ENCODE peak calls at places on chromosomes 13 and 19, in eight cellular contexts. U is upper lobe of right lung; L is H9; P is fibroblast of lung; Y is cardiac muscle cell; D is CD4-positive, alpha-beta memory T cell; F is aorta; Q is heart left ventricle. A is an unnamed sample.
A peak's percentile ranks its signal among the peaks of the same experiment; 100 is the strongest.

GRCh38 chr13:102771298-102772041 is 2.1 kb downstream of the TEX30 start:
- DNase-seq in U (no peak), L (no peak), P (no peak), Y (no peak), D (no peak), F (no peak), Q (no peak), A (no peak)

GRCh38 chr19:58560007-58560887 is 1.8 kb upstream of the UBE2M start:
- DNase-seq in U (peak; percentile 53), L (no peak), P (no peak), Y (no peak), D (no peak), F (no peak), Q (no peak), A (peak; percentile 30)

GRCh38 chr13:54614729-54615128 is 1586.1 kb downstream of the OLFM4 start:
- DNase-seq in U (no peak), L (no peak), P (no peak), Y (no peak), D (no peak), F (no peak), Q (no peak), A (no peak)

GRCh38 chr13:86000546-86000945 is 201.3 kb upstream of the SLITRK6 start:
- DNase-seq in U (no peak), L (no peak), P (no peak), Y (no peak), D (no peak), F (no peak), Q (no peak), A (no peak)

GRCh38 chr13:25844559-25845434 is 207.0 kb downstream of the SHISA2 start:
- DNase-seq in U (no peak), L (no peak), P (peak; percentile 37), Y (no peak), D (no peak), F (no peak), Q (no peak), A (no peak)

GRCh38 chr19:28700176-28700575 is 512.8 kb downstream of the UQCRFS1 start:
- DNase-seq in U (no peak), L (no peak), P (no peak), Y (no peak), D (no peak), F (no peak), Q (no peak), A (peak; percentile 4)

GRCh38 chr13:110913911-110914292 is 967 bp downstream of the ANKRD10 start:
- DNase-seq in U (no peak), L (no peak), P (no peak), Y (no peak), D (no peak), F (no peak), Q (no peak), A (peak; percentile 79)

GRCh38 chr13:43122706-43123268 is 99.4 kb downstream of the DNAJC15 start:
- DNase-seq in U (no peak), L (no peak), P (no peak), Y (no peak), D (no peak), F (no peak), Q (no peak), A (no peak)

GRCh38 chr13:34867590-34867989 is 74.5 kb upstream of the NBEA start:
- DNase-seq in U (no peak), L (no peak), P (peak; percentile 15), Y (no peak), D (no peak), F (no peak), Q (no peak), A (peak; percentile 41)

GRCh38 chr13:111537843-111538499 is 217.5 kb downstream of the TEX29 start:
- DNase-seq in U (no peak), L (no peak), P (no peak), Y (no peak), D (no peak), F (no peak), Q (no peak), A (no peak)

GRCh38 chr19:32886241-32886640 is 16.7 kb upstream of the SLC7A9 start:
- DNase-seq in U (peak; percentile 25), L (no peak), P (no peak), Y (no peak), D (no peak), F (no peak), Q (no peak), A (no peak)

GRCh38 chr13:108033800-108034707 is 181.3 kb downstream of the LIG4 start:
- DNase-seq in U (no peak), L (no peak), P (peak; percentile 4), Y (no peak), D (no peak), F (no peak), Q (no peak), A (no peak)

GRCh38 chr19:33442706-33443105 is 69.2 kb downstream of the CEBPG start:
- DNase-seq in U (peak; percentile 35), L (no peak), P (no peak), Y (no peak), D (no peak), F (peak; percentile 54), Q (no peak), A (no peak)

GRCh38 chr13:59774511-59774911 is 389.2 kb downstream of the DIAPH3 start:
- DNase-seq in U (no peak), L (no peak), P (peak; percentile 77), Y (no peak), D (no peak), F (no peak), Q (no peak), A (peak; percentile 81)

GRCh38 chr13:26785845-26786630 is 25.5 kb upstream of the GPR12 start:
- DNase-seq in U (no peak), L (peak; percentile 80), P (no peak), Y (no peak), D (peak; percentile 50), F (peak; percentile 76), Q (peak; percentile 31), A (no peak)

GRCh38 chr13:109818136-109818535 is 31.8 kb upstream of the IRS2 start:
- DNase-seq in U (no peak), L (no peak), P (no peak), Y (no peak), D (no peak), F (no peak), Q (no peak), A (no peak)

GRCh38 chr19:35331551-35332214 is 2.7 kb downstream of the CD22 start:
- DNase-seq in U (no peak), L (no peak), P (no peak), Y (no peak), D (no peak), F (no peak), Q (no peak), A (no peak)

GRCh38 chr13:44474122-44474910 is 100.7 kb downstream of the SERP2 start:
- DNase-seq in U (no peak), L (no peak), P (peak; percentile 29), Y (peak; percentile 12), D (no peak), F (no peak), Q (no peak), A (peak; percentile 21)

GRCh38 chr19:43318203-43318602 is 35.3 kb upstream of the CD177 start:
- DNase-seq in U (no peak), L (no peak), P (no peak), Y (no peak), D (no peak), F (no peak), Q (no peak), A (no peak)

GRCh38 chr19:2269244-2270156 is 12.5 kb downstream of the PEAK3 start:
- DNase-seq in U (peak; percentile 99), L (peak; percentile 97), P (peak; percentile 96), Y (peak; percentile 96), D (peak; percentile 99), F (peak; percentile 99), Q (peak; percentile 98), A (peak; percentile 96)

GRCh38 chr19:2271516-2272103 is 10.4 kb downstream of the PEAK3 start:
- DNase-seq in U (peak; percentile 67), L (peak; percentile 34), P (peak; percentile 61), Y (no peak), D (no peak), F (no peak), Q (peak; percentile 33), A (peak; percentile 89)

GRCh38 chr19:2270572-2271515 is 11.1 kb downstream of the PEAK3 start:
- DNase-seq in U (peak; percentile 95), L (no peak), P (peak; percentile 89), Y (peak; percentile 56), D (peak; percentile 69), F (peak; percentile 96), Q (peak; percentile 92), A (peak; percentile 96)

GRCh38 chr19:2268861-2269243 is 12.6 kb upstream of the JSRP1 start:
- DNase-seq in U (no peak), L (no peak), P (no peak), Y (no peak), D (no peak), F (no peak), Q (no peak), A (no peak)

GRCh38 chr19:2270157-2270571 is 11.8 kb downstream of the PEAK3 start:
- DNase-seq in U (peak; percentile 84), L (no peak), P (no peak), Y (no peak), D (no peak), F (peak; percentile 89), Q (peak; percentile 68), A (peak; percentile 64)
- H3K4me1 ChIP-seq in U (peaks cover 61% of the 10 kb centered on the region), L (peaks cover 2% of the 10 kb centered on the region), P (peaks cover 17% of the 10 kb centered on the region), Y (peaks cover 6% of the 10 kb centered on the region), D (peaks cover 54% of the 10 kb centered on the region), F (no peaks in the 10 kb centered on the region), Q (peaks cover 55% of the 10 kb centered on the region), A (peaks cover 24% of the 10 kb centered on the region)

DNA sequence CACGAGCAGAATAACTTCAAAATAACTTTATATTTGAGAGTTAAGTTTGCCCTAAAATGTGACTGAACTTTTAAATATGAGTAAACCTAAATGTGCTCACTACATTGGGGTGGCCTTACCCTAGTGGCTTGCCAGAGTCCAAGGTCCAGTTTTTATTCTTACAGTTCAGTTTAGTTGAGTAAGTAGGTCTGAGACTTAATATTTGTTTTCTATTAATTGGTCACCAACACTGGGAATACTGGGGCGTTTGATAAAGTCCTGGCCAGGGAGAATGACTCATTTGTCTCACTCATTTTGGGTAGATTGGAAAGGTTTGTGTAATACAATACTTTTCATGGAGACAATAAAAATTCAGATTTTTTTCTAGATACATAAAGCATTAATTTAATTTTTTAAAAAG is 127.8 kb upstream of the SPATA13 start:
- DNase-seq in U (no peak), L (no peak), P (no peak), Y (no peak), D (no peak), F (no peak), Q (no peak), A (peak; percentile 78)
- H3K4me1 ChIP-seq in U (peaks cover 28% of the 10 kb centered on the region), L (no peaks in the 10 kb centered on the region), P (peaks cover 14% of the 10 kb centered on the region), Y (peaks cover 5% of the 10 kb centered on the region), D (no peaks in the 10 kb centered on the region), F (peaks cover 5% of the 10 kb centered on the region), Q (peaks cover 33% of the 10 kb centered on the region), A (peaks cover 43% of the 10 kb centered on the region)

GRCh38 chr19:40200352-40201099 is 9.3 kb downstream of the MAP3K10 start:
- DNase-seq in U (no peak), L (no peak), P (no peak), Y (no peak), D (no peak), F (no peak), Q (no peak), A (no peak)
- H3K4me1 ChIP-seq in U (no peaks in the 10 kb centered on the region), L (no peaks in the 10 kb centered on the region), P (no peaks in the 10 kb centered on the region), Y (no peaks in the 10 kb centered on the region), D (no peaks in the 10 kb centered on the region), F (no peaks in the 10 kb centered on the region), Q (no peaks in the 10 kb centered on the region), A (no peaks in the 10 kb centered on the region)

DNA sequence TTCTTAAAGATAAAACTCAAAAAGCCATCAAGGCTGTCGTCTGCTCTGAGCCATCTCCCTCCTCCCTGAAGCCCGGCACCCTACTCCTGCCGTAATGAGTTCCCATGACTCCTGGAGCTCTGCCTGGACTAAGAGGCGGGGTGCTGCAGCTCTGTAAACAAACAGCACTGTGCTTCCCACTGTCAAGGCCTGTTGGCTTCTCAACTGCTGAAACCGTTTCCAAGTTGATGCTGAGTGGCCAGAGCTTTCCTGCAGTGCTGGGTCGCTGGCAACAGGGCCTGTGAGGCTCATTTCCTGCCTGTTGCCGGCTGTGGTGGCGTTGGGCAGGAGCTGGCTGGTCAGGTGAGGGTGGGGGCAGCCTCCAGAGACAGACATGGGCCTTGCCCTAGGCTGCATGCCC is 26.7 kb upstream of the ISYNA1 start:
- DNase-seq in U (peak; percentile 78), L (no peak), P (peak; percentile 98), Y (no peak), D (no peak), F (peak; percentile 86), Q (peak; percentile 92), A (peak; percentile 92)
- H3K4me1 ChIP-seq in U (peaks cover 48% of the 10 kb centered on the region), L (no peaks in the 10 kb centered on the region), P (peaks cover 38% of the 10 kb centered on the region), Y (no peaks in the 10 kb centered on the region), D (peaks cover 17% of the 10 kb centered on the region), F (no peaks in the 10 kb centered on the region), Q (peaks cover 76% of the 10 kb centered on the region), A (peaks cover 25% of the 10 kb centered on the region)